ENCODE peak calls at places on chromosomes 4 and X, in five cellular contexts. B is body of pancreas, K is fibroblast of lung, V is transverse colon, A is pancreas. F is an unnamed sample. For H3K27me3 and H3K4me1, the result is how much of the 10 kb centered on the place peaks cover.

GRCh38 chrX:19343085-19343461 is 654 bp upstream of the PDHA1 start:
- DNase-seq in B (no peak), K (no peak), V (no peak), A (no peak), F (no peak)

GRCh38 chr4:762211-763190 is 56.9 kb downstream of the PCGF3 start:
- DNase-seq in B (no peak), K (no peak), V (no peak), A (no peak), F (peak)

GRCh38 chrX:73817381-73818199 is 254.6 kb downstream of the CHIC1 start:
- DNase-seq in B (no peak), K (no peak), V (no peak), A (no peak), F (no peak)

GRCh38 chrX:107429090-107429489 is 20.4 kb upstream of the FRMPD3 start:
- DNase-seq in B (peak), K (peak), V (peak), A (no peak), F (no peak)

GRCh38 chrX:11670316-11670715 is 4.6 kb upstream of the ARHGAP6 start:
- DNase-seq in B (no peak), K (no peak), V (no peak), A (no peak), F (no peak)

GRCh38 chrX:18640686-18641085 is 31.2 kb downstream of the RS1 start:
- DNase-seq in B (no peak), K (no peak), V (no peak), A (no peak), F (no peak)

GRCh38 chrX:87895421-87895820 is 377.8 kb downstream of the KLHL4 start:
- DNase-seq in B (no peak), K (no peak), V (no peak), A (no peak), F (no peak)

GRCh38 chr4:77308843-77309242 is 151.8 kb downstream of the CCNG2 start:
- DNase-seq in B (no peak), K (peak), V (no peak), A (no peak), F (no peak)

GRCh38 chr4:108959497-108959896 is 196.6 kb upstream of the ETNPPL start:
- DNase-seq in B (no peak), K (no peak), V (no peak), A (no peak), F (no peak)

GRCh38 chr4:148716361-148717063 is 274.3 kb upstream of the NR3C2 start:
- DNase-seq in B (no peak), K (no peak), V (no peak), A (no peak), F (no peak)

GRCh38 chr4:170089274-170089742 is 448 bp downstream of the AADAT start:
- DNase-seq in B (peak), K (peak), V (peak), A (peak), F (no peak)

GRCh38 chrX:139058831-139059495 is 347.4 kb upstream of the FGF13 start:
- DNase-seq in B (no peak), K (no peak), V (no peak), A (no peak), F (no peak)

GRCh38 chr4:143386812-143387211 is 50.1 kb downstream of the GAB1 start:
- DNase-seq in B (no peak), K (no peak), V (no peak), A (no peak), F (no peak)

GRCh38 chrX:78673256-78673655 is 14.1 kb upstream of the RTL3 start:
- DNase-seq in B (no peak), K (no peak), V (no peak), A (no peak), F (no peak)

GRCh38 chrX:80511969-80512760 is 91.9 kb downstream of the TENT5D start:
- DNase-seq in B (no peak), K (no peak), V (no peak), A (no peak), F (no peak)

GRCh38 chrX:15702488-15703371 is 35.3 kb upstream of the CA5B start:
- DNase-seq in B (no peak), K (no peak), V (no peak), A (no peak), F (no peak)

GRCh38 chr4:61004651-61005170 is 195.4 kb upstream of the ADGRL3 start:
- DNase-seq in B (no peak), K (no peak), V (no peak), A (no peak), F (no peak)

GRCh38 chrX:155632424-155633100 is 19.8 kb upstream of the TMLHE start:
- DNase-seq in B (no peak), K (peak), V (no peak), A (no peak), F (no peak)

GRCh38 chr4:144985014-144985413 is 113.0 kb downstream of the ANAPC10 start:
- DNase-seq in B (no peak), K (no peak), V (no peak), A (no peak), F (no peak)

GRCh38 chr4:3343358-3343757 is 50.5 kb downstream of the RGS12 start:
- DNase-seq in B (no peak), K (no peak), V (no peak), A (no peak), F (no peak)

GRCh38 chrX:142036111-142036510 is 132.4 kb downstream of the MAGEC1 start:
- DNase-seq in B (no peak), K (peak), V (no peak), A (no peak), F (no peak)

GRCh38 chr4:7650606-7651400 is 216.1 kb upstream of the PSAPL1 start:
- DNase-seq in B (no peak), K (peak), V (no peak), A (peak), F (no peak)
- TF ChIP-seq CTCF in B (no peak), K (no peak), V (no peak), A (no peak), F (no peak)

GRCh38 chr4:122583906-122584305 is 37.0 kb downstream of the IL21 start:
- DNase-seq in B (no peak), K (peak), V (no peak), A (no peak), F (no peak)

GRCh38 chr4:122588453-122589238 is 32.2 kb downstream of the IL21 start:
- DNase-seq in B (no peak), K (peak), V (no peak), A (no peak), F (no peak)

GRCh38 chr4:122584517-122584916 is 36.3 kb downstream of the IL21 start:
- DNase-seq in B (no peak), K (peak), V (no peak), A (no peak), F (no peak)
- H3K27me3 ChIP-seq in B (under half), K (under half), V (under half), A (under half), F (under half)

DNA sequence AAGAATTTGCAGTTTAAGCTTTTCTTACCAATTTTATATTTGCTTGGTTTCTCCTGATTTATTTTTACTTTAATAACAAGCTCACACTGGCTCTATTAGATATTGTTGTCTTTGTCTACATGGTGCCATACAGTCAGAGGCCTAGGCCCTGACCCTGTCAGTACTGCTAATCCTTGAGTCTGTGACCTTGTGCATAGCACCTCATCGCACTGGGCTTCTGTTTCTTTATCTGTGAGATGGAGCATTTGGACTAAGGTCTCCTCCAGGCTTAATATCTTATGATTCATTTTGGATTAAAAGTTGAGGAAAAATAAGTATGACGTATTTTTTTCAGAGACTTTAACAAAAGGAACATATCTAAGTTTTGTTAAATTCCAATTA is 203.3 kb downstream of the BANK1 start:
- DNase-seq in B (no peak), K (no peak), V (no peak), A (no peak), F (no peak)
- H3K4me1 ChIP-seq in B (under half), K (under half), V (under half), A (under half), F (under half)

DNA sequence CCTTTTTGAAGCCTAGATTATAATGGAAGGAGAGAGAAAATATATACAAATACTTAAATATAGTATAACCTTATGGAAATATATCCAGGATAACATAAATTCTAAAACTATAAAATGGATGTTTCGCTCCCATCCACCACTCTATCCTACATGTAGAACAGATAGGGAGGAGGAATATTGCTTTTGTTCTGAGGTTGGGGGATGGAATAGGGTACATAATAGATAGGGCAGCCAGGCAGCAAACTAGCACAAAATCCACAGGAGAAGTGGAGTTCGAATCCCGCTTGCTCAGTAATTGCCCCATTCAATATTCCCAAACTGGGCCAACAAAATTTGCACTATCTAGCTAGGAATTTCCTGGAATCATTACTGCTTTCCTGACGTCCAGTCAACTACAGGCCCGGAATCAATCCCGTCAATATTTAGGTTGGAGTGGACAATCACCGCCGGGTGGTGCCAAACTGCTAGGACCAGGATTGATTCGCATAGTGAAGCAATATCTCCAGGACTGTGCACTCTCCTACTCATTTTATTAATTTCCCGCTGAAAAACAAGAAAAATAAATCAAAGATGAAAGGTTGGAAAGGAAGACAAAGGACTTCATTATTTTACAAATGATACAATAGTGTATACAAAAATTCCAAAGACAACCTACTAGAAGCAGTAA is 40.4 kb upstream of the PAPSS1 start:
- DNase-seq in B (peak), K (peak), V (peak), A (peak), F (no peak)
- TF ChIP-seq CTCF in B (peak), K (peak), V (peak), A (no peak), F (no peak)

DNA sequence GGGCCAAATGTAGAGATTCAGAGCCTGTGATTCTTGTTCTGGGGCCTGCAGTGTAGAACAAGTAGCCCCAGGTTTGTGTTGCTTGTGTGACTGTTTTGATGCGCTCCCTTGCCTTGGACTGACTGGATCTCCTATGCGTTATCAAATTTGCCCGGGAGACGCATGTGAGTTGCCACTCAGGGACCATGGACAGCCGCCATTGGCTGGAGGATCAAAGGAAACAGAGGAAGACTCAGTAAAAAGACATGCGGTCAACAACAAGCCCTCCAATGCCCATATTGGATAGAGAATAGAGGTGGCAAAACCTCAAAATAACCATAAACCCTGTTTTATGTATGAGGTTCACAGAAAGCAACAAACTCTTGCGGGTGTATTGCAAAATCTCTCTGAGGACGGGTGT is 327.5 kb upstream of the IGFBP7 start:
- DNase-seq in B (no peak), K (no peak), V (no peak), A (no peak), F (no peak)
- H3K27me3 ChIP-seq in B (under half), K (under half), V (under half), A (under half), F (under half)

DNA sequence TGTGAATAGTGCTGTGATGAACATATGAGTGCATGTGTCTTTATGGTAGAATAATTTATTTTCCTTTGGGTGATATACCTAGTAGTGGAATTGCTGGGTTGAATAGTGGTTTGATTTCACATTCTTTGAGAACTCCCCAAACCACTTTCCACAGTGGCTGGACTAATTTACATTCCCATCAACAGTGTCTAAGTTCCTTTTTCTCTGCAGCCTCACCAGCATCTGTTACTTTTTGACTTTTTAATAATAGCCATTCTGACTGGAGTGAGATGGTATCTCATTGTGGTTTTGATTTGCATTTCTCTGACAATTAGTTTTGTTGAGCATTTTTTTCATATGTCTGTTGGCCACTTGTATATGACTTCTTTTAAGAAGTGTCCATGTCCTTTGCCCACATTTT is 29.1 kb downstream of the JADE3 start:
- DNase-seq in B (no peak), K (no peak), V (no peak), A (no peak), F (no peak)
- H3K4me1 ChIP-seq in B (under half), K (under half), V (under half), A (under half), F (under half)

DNA sequence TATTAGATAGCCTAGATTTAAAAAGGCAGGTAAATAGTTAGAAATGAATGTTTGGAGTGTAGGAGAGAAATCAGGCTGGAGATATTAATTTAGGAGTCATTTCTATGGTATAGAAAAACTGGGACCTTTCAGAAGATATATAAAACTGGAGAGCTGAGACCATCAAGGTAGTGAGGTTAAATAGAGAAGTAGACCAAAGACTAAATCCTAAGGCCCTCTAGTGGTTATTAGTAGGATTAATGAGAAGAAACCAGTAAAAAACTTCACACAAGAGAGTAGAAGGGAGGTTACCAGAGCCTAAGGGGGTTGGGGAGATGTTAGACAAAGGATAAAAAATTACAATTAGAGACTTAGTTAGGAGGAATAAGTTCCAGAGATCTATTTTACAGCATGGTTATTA is 351.0 kb upstream of the SPANXN1 start:
- DNase-seq in B (no peak), K (no peak), V (no peak), A (no peak), F (no peak)
- TF ChIP-seq CTCF in B (no peak), K (no peak), V (no peak), A (no peak), F (no peak)

DNA sequence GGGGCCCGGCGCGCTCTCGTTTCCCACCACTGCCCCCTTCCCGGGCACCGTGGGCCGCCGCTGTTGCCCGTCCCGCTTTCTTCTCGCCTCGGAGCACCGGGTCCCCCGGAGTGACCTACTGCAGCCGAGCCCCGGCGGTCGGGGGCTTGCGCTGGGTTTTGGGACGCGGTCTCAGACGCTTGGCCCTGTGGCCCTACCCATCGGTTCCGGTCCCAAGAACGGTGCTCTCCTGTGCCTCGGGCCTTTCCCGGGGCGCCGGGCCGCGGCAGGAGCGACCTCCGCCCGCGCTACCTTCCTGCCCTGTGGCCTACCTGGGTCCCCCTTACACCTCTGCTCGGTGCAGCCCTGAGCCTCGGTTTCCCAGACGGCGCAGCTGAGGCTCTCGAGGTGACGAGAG is 21.6 kb upstream of the HMX1 start:
- DNase-seq in B (no peak), K (no peak), V (no peak), A (no peak), F (no peak)
- H3K27me3 ChIP-seq in B (under half), K (under half), V (half or more), A (under half), F (half or more)

GRCh38 chrX:132490086-132490419 is 1.2 kb upstream of the MBNL3 start:
- DNase-seq in B (no peak), K (no peak), V (peak), A (no peak), F (no peak)
- H3K4me1 ChIP-seq in B (under half), K (under half), V (under half), A (under half), F (under half)

F was measured in left lung.